ENCODE peak calls at places on chromosome 21, in seven cellular contexts. Q is HL-60, M is DND-41, W is cardiac muscle cell, L is prostate gland, F is GM23248, X is aorta. Y is an unnamed sample.

GRCh38 chr21:36803801-36804452 is 105.0 kb downstream of the SIM2 start:
- DNase-seq in F (no peak), W (no peak), L (no peak), X (no peak), M (no peak), Q (no peak), Y (no peak)

GRCh38 chr21:37153935-37154350 is 80.9 kb downstream of the TTC3 start:
- DNase-seq in L (peak), F (no peak), Q (no peak), X (no peak), M (no peak), W (no peak), Y (peak)

GRCh38 chr21:41045534-41046268 is 122.3 kb upstream of the BACE2 start:
- DNase-seq in W (peak), F (no peak), M (no peak), X (no peak), L (peak), Q (no peak), Y (no peak)

GRCh38 chr21:26028183-26028582 is 142.4 kb downstream of the APP start:
- DNase-seq in L (no peak), M (no peak), W (no peak), X (no peak), Q (no peak), F (no peak), Y (no peak)

GRCh38 chr21:41490330-41490729 is 17.6 kb downstream of the TMPRSS2 start:
- DNase-seq in L (no peak), W (no peak), M (no peak), F (peak), Q (no peak), X (no peak), Y (no peak)

GRCh38 chr21:35506352-35506751 is 457.2 kb upstream of the RUNX1 start:
- DNase-seq in X (no peak), M (no peak), F (no peak), W (no peak), Q (no peak), L (no peak), Y (no peak)

GRCh38 chr21:33552093-33552998 is 9.5 kb downstream of the SON start:
- DNase-seq in W (no peak), F (peak), L (no peak), Q (no peak), M (no peak), X (no peak), Y (no peak)

GRCh38 chr21:31612889-31613785 is 46.4 kb upstream of the SOD1 start:
- DNase-seq in X (no peak), L (no peak), F (peak), Q (no peak), M (no peak), W (no peak), Y (no peak)

GRCh38 chr21:37006521-37007291 is at the start of gene RIPPLY3:
- DNase-seq in X (no peak), L (no peak), M (no peak), F (peak), Q (no peak), W (peak), Y (peak)

GRCh38 chr21:31310750-31311149 is 33.3 kb downstream of the TIAM1 start:
- DNase-seq in W (no peak), F (no peak), L (peak), X (no peak), Q (no peak), M (no peak), Y (no peak)

GRCh38 chr21:29235714-29236197 is 63.0 kb upstream of the BACH1 start:
- DNase-seq in Q (no peak), L (no peak), X (no peak), F (no peak), M (no peak), W (no peak), Y (no peak)

DNA sequence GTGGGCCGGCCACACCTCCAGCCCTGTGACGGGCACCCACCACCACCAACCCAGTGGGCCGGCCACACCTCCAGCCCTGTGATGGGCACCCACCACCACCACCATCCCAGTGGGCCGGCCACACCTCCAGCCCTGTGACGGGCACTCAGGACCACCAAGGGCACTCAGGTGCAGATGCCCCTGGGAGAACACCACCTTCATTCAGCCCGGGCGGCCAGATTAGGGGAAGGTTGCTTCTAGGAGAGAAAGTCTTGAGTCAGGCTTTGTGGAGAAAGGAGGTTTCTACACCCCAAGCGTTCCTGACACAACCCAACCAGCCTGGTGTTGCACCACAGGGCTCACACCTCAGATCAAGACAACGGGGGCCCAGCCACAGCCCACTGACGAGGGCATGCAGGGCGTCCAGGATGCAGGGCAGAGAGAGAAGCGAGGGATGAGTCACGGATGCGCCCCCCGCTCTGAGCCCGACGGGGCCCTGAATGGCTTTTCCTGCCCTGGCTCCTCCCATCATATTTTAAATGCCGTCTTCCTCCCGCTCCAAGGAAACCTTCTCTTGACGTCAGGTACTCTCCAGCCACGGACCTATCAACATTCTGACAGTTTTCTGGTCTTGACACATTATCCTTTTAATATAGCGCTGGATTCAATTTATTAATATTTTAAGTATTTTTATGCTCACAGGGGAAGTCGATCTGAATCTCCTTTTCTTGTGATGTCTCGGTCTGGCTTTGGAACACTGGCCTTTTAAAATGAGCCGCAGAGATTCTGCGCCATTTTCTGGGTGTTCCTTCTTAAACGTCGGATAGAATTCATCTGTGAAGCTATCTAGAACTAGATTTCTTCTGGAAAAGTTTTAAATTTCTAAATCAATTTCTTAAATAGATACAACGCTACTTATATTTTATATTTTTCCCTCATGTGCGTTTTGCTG is 631 bp upstream of the SPATC1L start:
- DNase-seq in M (peak), W (peak), Q (no peak), L (peak), X (peak), F (peak), Y (peak)
- H3K27ac ChIP-seq in M (no peak), W (peak), Q (no peak), L (peak), X (no peak), F (peak), Y (peak)

DNA sequence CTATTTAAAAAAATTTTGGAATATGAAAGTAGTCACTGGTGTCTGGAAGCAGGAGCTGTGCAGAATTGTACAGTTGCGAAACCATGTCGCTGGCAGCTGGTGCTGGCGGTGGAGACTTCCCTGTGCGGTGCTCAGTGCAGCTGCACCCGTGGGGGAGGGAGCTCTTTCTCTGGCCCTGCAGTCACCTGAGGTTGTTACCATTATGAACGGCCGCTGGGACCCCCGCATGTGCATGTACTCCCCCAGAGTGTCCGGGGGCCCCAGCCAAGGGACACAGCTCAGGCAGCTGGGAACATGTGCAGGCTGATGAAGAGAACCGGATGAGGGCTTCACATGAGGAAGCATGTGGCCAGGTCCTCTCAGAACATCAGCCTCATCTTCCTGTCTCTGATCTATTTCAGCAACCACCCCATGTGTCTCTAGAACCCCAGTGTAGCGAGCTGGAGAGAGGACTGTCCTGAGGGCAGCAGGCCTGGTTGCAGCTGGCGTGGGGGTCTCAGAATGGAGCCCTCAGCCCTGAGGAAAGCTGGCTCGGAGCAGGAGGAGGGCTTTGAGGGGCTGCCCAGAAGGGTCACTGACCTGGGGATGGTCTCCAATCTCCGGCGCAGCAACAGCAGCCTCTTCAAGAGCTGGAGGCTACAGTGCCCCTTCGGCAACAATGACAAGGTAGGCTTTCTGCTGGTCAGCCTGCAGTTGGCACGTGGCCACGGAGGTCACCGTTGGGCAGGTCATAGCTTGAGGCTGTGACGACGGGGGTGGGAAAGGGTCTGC is at the start of gene TRPM2:
- DNase-seq in X (peak), L (no peak), M (peak), W (no peak), F (peak), Q (peak), Y (peak)
- H3K4me3 ChIP-seq in X (no peak), L (no peak), M (no peak), W (no peak), F (no peak), Q (peak), Y (peak)

GRCh38 chr21:45411810-45412206 is 6.8 kb downstream of the COL18A1 start:
- DNase-seq in X (no peak), Q (no peak), L (no peak), M (no peak), W (no peak), F (no peak), Y (no peak)

GRCh38 chr21:45410865-45411809 is 6.2 kb downstream of the COL18A1 start:
- DNase-seq in W (peak), X (peak), Q (no peak), L (no peak), F (no peak), M (no peak), Y (peak)

GRCh38 chr21:45408811-45409261 is 3.9 kb downstream of the COL18A1 start:
- DNase-seq in X (peak), M (no peak), W (no peak), L (no peak), F (no peak), Q (no peak), Y (no peak)

GRCh38 chr21:45409466-45410150 is 4.6 kb downstream of the COL18A1 start:
- DNase-seq in M (no peak), L (peak), Q (peak), F (no peak), X (peak), W (no peak), Y (peak)

DNA sequence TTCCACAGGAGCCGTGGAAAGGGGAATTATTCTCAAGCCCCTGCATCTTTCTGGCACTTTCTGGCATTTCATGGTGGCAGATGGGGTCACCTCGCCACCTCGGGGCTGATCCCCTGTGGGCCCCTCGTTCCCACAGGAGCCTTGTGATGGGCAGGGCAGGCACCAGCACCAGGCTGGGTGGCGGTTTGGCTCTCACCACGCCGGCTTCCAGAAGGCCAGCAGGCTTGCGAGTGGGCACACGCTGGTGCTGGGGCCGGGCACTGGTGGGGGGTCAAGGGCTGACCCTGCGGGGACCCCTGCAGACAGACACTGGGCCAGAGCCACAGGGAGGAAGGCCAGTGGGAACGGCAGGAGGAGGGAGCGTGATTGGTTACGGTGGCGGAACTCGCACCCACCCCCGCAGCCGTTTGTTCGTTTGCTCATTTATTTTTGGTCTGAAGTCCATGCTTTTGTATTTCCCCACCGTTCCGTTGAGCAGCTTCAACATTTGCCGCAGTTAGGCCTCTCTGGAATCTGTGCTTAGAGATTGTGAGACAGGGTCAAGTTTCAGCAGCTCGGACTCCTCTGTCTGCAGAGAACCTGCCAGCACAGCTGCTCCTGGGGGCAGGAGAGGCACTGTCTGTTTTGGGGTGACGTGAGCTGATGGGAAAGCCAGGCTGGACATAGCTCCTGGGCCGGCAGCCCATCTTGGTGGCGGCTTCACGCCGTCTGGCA is 5.3 kb downstream of the COL18A1 start:
- DNase-seq in L (no peak), X (peak), Q (no peak), W (peak), M (no peak), F (no peak), Y (peak)
- H3K27ac ChIP-seq in L (peak), X (peak), Q (no peak), W (peak), M (no peak), F (no peak), Y (peak)

GRCh38 chr21:42655797-42656770 is 2.7 kb downstream of the PDE9A start:
- DNase-seq in L (peak), X (no peak), F (no peak), Q (no peak), W (no peak), M (no peak), Y (no peak)
- H3K4me3 ChIP-seq in L (peak), X (no peak), F (no peak), Q (no peak), W (no peak), M (no peak), Y (no peak)

GRCh38 chr21:38527737-38528136 is 29.5 kb upstream of the ERG start:
- DNase-seq in X (no peak), M (no peak), F (no peak), Q (no peak), W (no peak), L (no peak), Y (no peak)

GRCh38 chr21:38520511-38520910 is 22.2 kb upstream of the ERG start:
- DNase-seq in Q (no peak), L (no peak), F (no peak), X (no peak), W (no peak), M (no peak), Y (no peak)

GRCh38 chr21:38525454-38525853 is 27.2 kb upstream of the ERG start:
- DNase-seq in Q (no peak), F (no peak), M (no peak), W (no peak), X (no peak), L (no peak), Y (no peak)

DNA sequence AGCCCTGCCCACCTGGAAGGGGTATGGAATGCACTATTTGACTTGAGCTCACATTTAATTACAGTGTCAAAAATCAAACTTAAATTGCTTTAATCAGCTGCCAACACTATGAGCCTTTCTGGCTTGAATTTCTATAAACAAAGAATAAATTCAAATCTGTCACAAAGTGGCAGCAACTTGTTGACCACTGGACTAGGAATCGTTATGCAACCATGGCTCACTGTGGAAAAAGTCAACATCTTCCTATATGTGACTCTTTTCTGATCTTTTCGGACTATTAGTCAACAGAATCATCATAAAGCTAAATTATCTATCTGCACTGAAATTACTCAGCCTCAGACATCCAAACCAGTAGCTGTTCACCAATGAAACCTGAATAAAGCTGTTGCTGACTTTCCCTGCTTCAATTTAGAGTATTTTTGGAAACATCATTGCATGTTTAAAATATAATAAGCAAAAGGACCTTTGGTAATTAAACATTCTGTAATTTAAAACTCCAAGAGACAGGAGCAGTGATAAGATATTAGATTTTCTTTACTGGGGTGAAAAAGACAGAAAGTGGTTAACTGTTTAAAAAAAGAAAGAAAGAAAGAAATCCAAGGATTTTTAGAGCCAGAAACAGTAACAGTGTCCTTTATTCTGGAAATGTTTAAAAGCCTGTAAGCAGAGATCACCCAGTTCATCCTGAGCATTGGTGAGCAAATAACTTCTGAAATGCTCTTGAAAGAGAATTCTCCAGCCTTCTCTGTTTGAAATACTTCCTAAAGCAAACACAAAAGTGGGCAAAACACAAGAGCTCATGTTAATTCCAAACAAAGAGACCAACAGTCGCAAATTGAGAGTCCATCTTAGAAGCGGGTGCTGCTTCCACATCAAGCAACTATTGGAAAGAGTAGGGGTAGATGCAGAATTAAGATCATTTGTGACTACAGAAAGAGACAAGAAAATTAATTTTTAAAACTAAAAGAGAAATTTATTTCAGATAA is 26.2 kb upstream of the ERG start:
- DNase-seq in W (no peak), M (no peak), L (no peak), Q (no peak), X (no peak), F (no peak), Y (no peak)
- H3K27ac ChIP-seq in W (no peak), M (no peak), L (no peak), Q (no peak), X (peak), F (no peak), Y (no peak)